ENCODE peak calls at places on chromosomes 12 and 14, in four cellular contexts. H, F, M and V are unnamed samples.

GRCh38 chr14:50233335-50234250 is 2.2 kb upstream of the SOS2 start:
- DNase-seq in F (peak; percentile 67), H (no peak), M (no peak), V (no peak)

GRCh38 chr12:52993558-52993869 is 12.7 kb upstream of the EIF4B start:
- DNase-seq in H (no peak), M (no peak), F (no peak), V (no peak)

GRCh38 chr12:89642959-89643358 is 65.7 kb downstream of the ATP2B1 start:
- DNase-seq in M (no peak), H (no peak), F (no peak), V (no peak)

GRCh38 chr12:106893451-106893850 is 62.3 kb upstream of the TMEM263 start:
- DNase-seq in H (no peak), M (no peak), F (no peak), V (no peak)

GRCh38 chr12:27014085-27014858 is at the start of gene TM7SF3:
- DNase-seq in M (peak; percentile 94), H (peak; percentile 81), F (peak; percentile 83), V (peak; percentile 91)

GRCh38 chr12:121184425-121184824 is 25.5 kb upstream of the P2RX4 start:
- DNase-seq in H (no peak), M (peak; percentile 51), F (no peak), V (no peak)

GRCh38 chr12:53298154-53298553 is 1.3 kb upstream of the MYG1 start:
- DNase-seq in F (no peak), M (no peak), H (no peak), V (no peak)

GRCh38 chr14:57692671-57693070 is 173.2 kb downstream of the SLC35F4 start:
- DNase-seq in F (peak; percentile 39), H (no peak), M (no peak), V (peak; percentile 7)

GRCh38 chr12:56124133-56124532 is 3.9 kb upstream of the ESYT1 start:
- DNase-seq in M (no peak), F (peak; percentile 43), H (no peak), V (no peak)

GRCh38 chr14:54852215-54852614 is 50.4 kb downstream of the GCH1 start:
- DNase-seq in F (no peak), H (no peak), M (no peak), V (no peak)

GRCh38 chr14:41607119-41607785 is 576 bp downstream of the LRFN5 start:
- DNase-seq in M (peak; percentile 54), F (no peak), H (no peak), V (no peak)

GRCh38 chr14:34322940-34323418 is 139.1 kb downstream of the SPTSSA start:
- DNase-seq in H (no peak), F (peak; percentile 87), M (peak; percentile 79), V (peak; percentile 51)

GRCh38 chr12:57063991-57064725 is 14.2 kb upstream of the MYO1A start:
- DNase-seq in M (no peak), F (no peak), H (peak; percentile 69), V (no peak)

GRCh38 chr14:23411563-23412525 is 3.8 kb upstream of the MYH6 start:
- DNase-seq in F (no peak), M (no peak), H (no peak), V (no peak)

GRCh38 chr14:103346286-103346685 is 12.2 kb downstream of the EIF5 start:
- DNase-seq in F (no peak), H (no peak), M (no peak), V (no peak)

GRCh38 chr14:23572524-23572828 is 4.9 kb upstream of the AP1G2 start:
- DNase-seq in H (no peak), M (no peak), F (no peak), V (no peak)

GRCh38 chr14:30194769-30195168 is 267.1 kb upstream of the PRKD1 start:
- DNase-seq in F (no peak), M (no peak), H (no peak), V (no peak)

DNA sequence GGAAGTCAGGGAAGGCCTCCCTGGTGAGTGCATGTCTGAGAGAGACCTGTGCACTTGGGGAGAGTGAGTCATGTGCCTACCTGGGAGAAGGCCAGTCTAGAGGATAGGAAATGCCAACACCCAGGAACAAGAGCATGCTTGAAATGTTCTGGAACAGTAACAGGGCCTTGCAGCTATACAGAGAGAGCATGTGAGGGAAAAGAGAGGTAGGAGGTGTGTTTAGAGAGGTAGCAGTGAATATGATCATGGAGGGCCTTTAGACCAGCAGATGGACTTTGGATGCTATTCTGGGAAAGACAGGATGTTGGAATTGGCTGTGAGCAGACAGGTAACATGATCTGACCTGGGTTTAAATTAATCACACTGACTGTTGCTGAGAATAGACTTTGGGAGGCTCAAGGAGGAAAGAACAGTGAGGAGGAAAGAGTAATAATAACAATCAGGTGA is 1143.6 kb downstream of the FLRT2 start:
- DNase-seq in M (no peak), F (peak; percentile 75), H (no peak), V (no peak)
- TF ChIP-seq HDAC6 in M (no peak), F (no peak), H (no peak), V (no peak)

DNA sequence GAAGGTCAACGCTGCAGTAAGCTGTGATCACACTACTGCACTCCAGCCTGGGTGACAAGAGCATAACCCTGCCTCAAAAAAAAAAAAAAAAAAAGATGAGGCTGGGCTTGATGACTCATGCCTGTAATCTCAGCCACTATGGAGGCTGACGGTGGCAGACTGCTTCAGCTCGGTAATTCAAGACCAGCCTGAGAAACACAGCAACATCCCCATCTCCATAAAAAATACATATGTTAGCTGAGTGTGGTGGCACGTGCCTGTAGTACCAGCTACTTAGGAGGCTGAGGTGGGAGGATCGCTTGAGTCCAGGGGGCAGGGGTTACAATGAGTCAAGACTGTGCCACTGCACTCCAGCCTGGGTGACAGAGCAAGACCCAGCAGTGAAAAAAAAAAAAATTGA is 50.4 kb downstream of the GXYLT1 start:
- DNase-seq in M (no peak), H (no peak), F (no peak), V (peak; percentile 34)
- TF ChIP-seq HDAC6 in M (no peak), H (no peak), F (no peak), V (no peak)

DNA sequence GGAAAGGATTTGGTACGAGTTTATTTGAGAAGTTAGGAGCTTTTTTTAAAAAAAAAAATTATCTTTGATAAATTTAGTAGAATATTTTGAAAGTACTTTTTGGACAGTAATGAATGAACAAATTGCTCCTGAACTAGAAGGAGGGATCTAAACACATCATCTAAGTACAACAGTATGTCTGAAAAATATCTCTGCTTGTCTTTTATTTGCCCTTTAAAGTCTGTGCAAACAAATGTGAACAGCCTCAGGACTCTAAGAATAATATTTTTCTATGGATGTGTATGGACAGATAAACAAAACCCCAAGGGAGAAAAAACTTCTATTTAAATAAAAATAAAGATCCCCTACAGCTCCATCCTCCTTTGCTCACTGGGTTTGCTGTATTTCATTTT is 19.5 kb downstream of the FBXL14 start:
- DNase-seq in H (no peak), F (no peak), M (no peak), V (no peak)
- TF ChIP-seq HDAC6 in H (no peak), F (no peak), M (no peak), V (no peak)

GRCh38 chr14:101476931-101477553 is 84.3 kb upstream of the DIO3 start:
- DNase-seq in F (peak; percentile 49), M (peak; percentile 69), H (no peak), V (no peak)

GRCh38 chr14:101477648-101478047 is 83.6 kb upstream of the DIO3 start:
- DNase-seq in H (no peak), M (no peak), F (no peak), V (no peak)

GRCh38 chr14:101478796-101479410 is 82.4 kb upstream of the DIO3 start:
- DNase-seq in H (no peak), M (no peak), F (no peak), V (no peak)

GRCh38 chr14:101476258-101476930 is 84.9 kb upstream of the DIO3 start:
- DNase-seq in M (no peak), H (no peak), F (no peak), V (no peak)

DNA sequence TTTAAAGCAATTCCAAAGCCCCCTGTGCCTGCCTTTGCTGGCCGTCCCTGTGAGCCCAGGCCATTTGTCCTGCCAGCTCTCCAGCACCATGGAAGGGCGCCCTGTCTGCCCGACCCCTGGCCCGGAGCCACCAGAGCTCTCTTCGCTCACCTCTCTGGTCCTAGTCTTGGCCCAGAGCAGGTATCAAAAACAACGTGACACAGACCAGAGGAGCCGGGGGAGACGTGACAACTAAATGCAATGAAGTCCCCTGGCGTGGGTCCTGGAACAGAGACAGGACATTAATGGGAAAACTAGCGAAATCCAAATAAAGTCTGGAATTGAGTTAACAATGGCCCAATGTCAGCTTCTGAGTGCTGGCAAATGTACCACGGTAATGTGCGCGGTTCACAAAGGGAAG is 83.2 kb upstream of the DIO3 start:
- DNase-seq in H (no peak), F (no peak), M (no peak), V (no peak)
- TF ChIP-seq HDAC6 in H (no peak), F (no peak), M (no peak), V (no peak)

GRCh38 chr12:24707379-24707778 is 241.5 kb downstream of the BCAT1 start:
- DNase-seq in H (no peak), M (no peak), F (no peak), V (no peak)

GRCh38 chr12:24709201-24709600 is 239.7 kb downstream of the BCAT1 start:
- DNase-seq in F (no peak), H (no peak), M (no peak), V (peak; percentile 36)

GRCh38 chr12:24708029-24708428 is 240.9 kb downstream of the BCAT1 start:
- DNase-seq in F (no peak), H (no peak), M (no peak), V (no peak)

GRCh38 chr12:24711056-24711455 is 237.8 kb downstream of the BCAT1 start:
- DNase-seq in M (no peak), H (no peak), F (no peak), V (no peak)

GRCh38 chr12:24708718-24709117 is 240.2 kb downstream of the BCAT1 start:
- DNase-seq in H (no peak), M (no peak), F (no peak), V (peak; percentile 45)
- TF ChIP-seq HDAC6 in H (no peak), M (no peak), F (no peak), V (no peak)

GRCh38 chr12:1660304-1661187 is 30.3 kb upstream of the ADIPOR2 start:
- DNase-seq in F (peak; percentile 55), H (no peak), M (no peak), V (no peak)
- TF ChIP-seq HDAC6 in F (no peak), H (no peak), M (no peak), V (no peak)

DNA sequence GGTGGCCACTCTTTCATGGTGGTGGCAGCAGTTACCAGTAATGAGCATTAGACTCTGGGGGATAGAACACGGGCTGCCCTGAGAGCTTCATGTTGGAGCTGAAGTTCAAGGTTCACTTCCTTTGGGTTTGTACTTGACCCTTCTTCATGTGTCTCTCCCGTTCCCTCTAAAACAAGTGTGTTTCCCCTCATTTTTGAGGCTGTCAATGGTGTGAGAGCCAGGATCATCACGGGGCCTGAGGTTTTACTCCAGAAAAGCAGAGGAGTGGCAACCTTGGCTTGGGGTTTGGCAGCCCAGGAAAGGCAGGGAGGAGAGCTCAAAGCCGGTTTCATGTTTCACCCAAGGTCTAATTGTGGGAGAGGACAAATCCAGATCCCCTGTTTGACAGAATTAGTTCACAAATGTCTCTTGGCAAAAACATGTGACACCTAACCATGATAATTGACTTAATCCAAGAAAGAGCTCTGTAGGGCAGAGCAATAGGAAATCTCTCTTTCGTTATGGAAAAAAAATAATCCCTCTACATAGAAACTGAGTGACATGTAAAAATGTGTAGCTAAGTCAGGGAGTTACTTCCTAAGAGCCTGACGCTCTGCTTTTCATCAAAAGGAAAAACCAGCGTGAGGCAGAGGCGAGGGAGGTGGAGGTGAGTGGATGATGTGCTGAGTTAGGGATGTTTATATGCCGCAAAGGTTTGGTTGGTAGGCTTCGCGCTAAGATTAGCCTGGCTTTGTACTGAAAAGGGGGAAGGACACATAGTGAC is 22.4 kb downstream of the GPRC5A start:
- DNase-seq in M (no peak), H (no peak), F (no peak), V (no peak)
- TF ChIP-seq HDAC6 in M (no peak), H (no peak), F (no peak), V (no peak)